ENCODE peak calls at places on chromosome 13, in six cellular contexts. U is mucosa of descending colon; P is CD8-positive, alpha-beta memory T cell; D is pancreas; A is BJ; J is iPS DF 6.9. K is an unnamed sample.

GRCh38 chr13:24923305-24923640 is 159.3 kb downstream of the RNF17 start:
- DNase-seq in U (no peak), P (no peak), D (no peak), A (peak), J (no peak), K (no peak)

GRCh38 chr13:39556856-39557255 is 46.1 kb downstream of the LHFPL6 start:
- DNase-seq in U (no peak), P (no peak), D (no peak), A (no peak), J (no peak), K (no peak)

GRCh38 chr13:111502957-111503356 is 182.5 kb downstream of the TEX29 start:
- DNase-seq in U (no peak), P (no peak), D (no peak), A (no peak), J (no peak), K (no peak)

GRCh38 chr13:25803626-25804025 is 248.2 kb downstream of the SHISA2 start:
- DNase-seq in U (no peak), P (no peak), D (no peak), A (no peak), J (no peak), K (no peak)

GRCh38 chr13:111854403-111854802 is 212.5 kb upstream of the SOX1 start:
- DNase-seq in U (no peak), P (no peak), D (no peak), A (no peak), J (no peak), K (no peak)

GRCh38 chr13:75792526-75793187 is 156.5 kb downstream of the LMO7 start:
- DNase-seq in U (no peak), P (no peak), D (peak), A (no peak), J (no peak), K (no peak)

GRCh38 chr13:25860862-25861261 is 191.0 kb downstream of the SHISA2 start:
- DNase-seq in U (no peak), P (no peak), D (no peak), A (no peak), J (no peak), K (no peak)

GRCh38 chr13:40440990-40441820 is 225.2 kb downstream of the FOXO1 start:
- DNase-seq in U (peak), P (no peak), D (peak), A (no peak), J (no peak), K (peak)

GRCh38 chr13:28489975-28490550 is 4.9 kb downstream of the FLT1 start:
- DNase-seq in U (no peak), P (no peak), D (no peak), A (no peak), J (no peak), K (no peak)

GRCh38 chr13:110546933-110547332 is 14.6 kb downstream of the RAB20 start:
- DNase-seq in U (peak), P (no peak), D (peak), A (peak), J (no peak), K (no peak)

GRCh38 chr13:80048030-80048429 is 292.9 kb downstream of the SPRY2 start:
- DNase-seq in U (no peak), P (no peak), D (no peak), A (no peak), J (no peak), K (no peak)

GRCh38 chr13:43235028-43235427 is 211.6 kb downstream of the DNAJC15 start:
- DNase-seq in U (no peak), P (no peak), D (no peak), A (no peak), J (no peak), K (no peak)

GRCh38 chr13:114143806-114144605 is 11.6 kb upstream of the RASA3 start:
- DNase-seq in U (peak), P (peak), D (peak), A (no peak), J (no peak), K (no peak)

GRCh38 chr13:71712988-71713653 is 153.9 kb downstream of the DACH1 start:
- DNase-seq in U (no peak), P (no peak), D (no peak), A (no peak), J (no peak), K (no peak)

GRCh38 chr13:26927511-26927910 is 166.9 kb upstream of the GPR12 start:
- DNase-seq in U (no peak), P (no peak), D (no peak), A (no peak), J (no peak), K (no peak)

GRCh38 chr13:112468069-112468468 is 91.9 kb downstream of the SPACA7 start:
- DNase-seq in U (no peak), P (no peak), D (no peak), A (no peak), J (no peak), K (no peak)

GRCh38 chr13:52974711-52975110 is 53.9 kb upstream of the OLFM4 start:
- DNase-seq in U (no peak), P (no peak), D (no peak), A (no peak), J (no peak), K (no peak)
- H3K4me3 ChIP-seq in U (no peak), P (no peak), D (no peak), A (no peak), J (no peak), K (no peak)

DNA sequence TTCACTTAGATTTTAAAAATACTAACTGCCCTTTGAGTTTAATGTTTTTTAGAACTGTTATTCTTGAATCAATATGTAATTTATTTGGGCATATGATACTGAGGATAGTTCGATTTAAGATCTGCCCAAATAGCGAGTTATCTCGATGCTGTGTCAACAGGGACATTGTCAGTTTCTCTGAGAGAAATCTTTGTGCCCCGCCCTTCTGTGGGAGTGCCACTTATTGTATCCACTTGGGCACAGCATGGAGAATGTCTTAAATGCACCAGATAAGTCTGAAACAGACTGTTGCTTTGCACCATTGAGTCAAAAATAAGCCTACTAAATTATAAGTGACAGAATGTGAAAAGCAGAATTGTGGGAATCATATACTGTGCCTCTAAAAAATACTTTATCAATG is 45.6 kb downstream of the RNASEH2B start:
- DNase-seq in U (no peak), P (no peak), D (no peak), A (no peak), J (no peak), K (no peak)
- H3K4me3 ChIP-seq in U (no peak), P (no peak), D (no peak), A (no peak), J (no peak), K (no peak)

GRCh38 chr13:98203641-98204326 is 26.7 kb upstream of the RNF113B start:
- DNase-seq in U (no peak), P (no peak), D (no peak), A (peak), J (no peak), K (no peak)

GRCh38 chr13:98208606-98209005 is 31.5 kb upstream of the RNF113B start:
- DNase-seq in U (no peak), P (no peak), D (no peak), A (no peak), J (no peak), K (no peak)

GRCh38 chr13:98206946-98207345 is 29.9 kb upstream of the RNF113B start:
- DNase-seq in U (no peak), P (no peak), D (no peak), A (peak), J (no peak), K (no peak)

GRCh38 chr13:98204546-98204945 is 27.5 kb upstream of the RNF113B start:
- DNase-seq in U (no peak), P (no peak), D (no peak), A (no peak), J (no peak), K (no peak)

GRCh38 chr13:98207411-98207810 is 30.3 kb upstream of the RNF113B start:
- DNase-seq in U (no peak), P (no peak), D (no peak), A (no peak), J (no peak), K (no peak)
- H3K4me3 ChIP-seq in U (no peak), P (no peak), D (no peak), A (no peak), J (no peak), K (no peak)

DNA sequence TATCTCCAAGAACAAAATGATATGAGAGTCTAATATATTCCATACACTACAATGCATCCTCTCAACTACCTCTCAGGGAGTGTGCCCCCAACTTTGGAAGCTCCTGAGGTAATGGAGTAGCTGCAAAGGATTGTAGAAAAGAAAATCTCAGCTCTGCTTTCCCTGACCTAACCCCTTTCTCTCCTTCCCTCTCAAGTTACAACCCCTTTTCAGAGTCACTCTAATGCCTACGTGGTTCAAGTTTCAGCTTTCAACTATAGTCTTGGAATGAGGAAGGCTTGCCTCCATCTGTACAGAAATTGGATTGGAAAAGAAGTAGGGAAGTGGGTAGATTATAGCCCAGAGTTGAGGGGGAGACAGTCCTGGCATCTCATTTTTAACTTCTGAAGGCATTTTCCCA is 256.0 kb downstream of the PCDH9 start:
- DNase-seq in U (no peak), P (no peak), D (no peak), A (no peak), J (no peak), K (no peak)
- H3K4me3 ChIP-seq in U (no peak), P (no peak), D (no peak), A (no peak), J (no peak), K (no peak)

GRCh38 chr13:30303269-30303668 is 4.1 kb downstream of the KATNAL1 start:
- DNase-seq in U (no peak), P (no peak), D (no peak), A (no peak), J (no peak), K (no peak)
- H3K4me3 ChIP-seq in U (no peak), P (no peak), D (no peak), A (no peak), J (no peak), K (no peak)

DNA sequence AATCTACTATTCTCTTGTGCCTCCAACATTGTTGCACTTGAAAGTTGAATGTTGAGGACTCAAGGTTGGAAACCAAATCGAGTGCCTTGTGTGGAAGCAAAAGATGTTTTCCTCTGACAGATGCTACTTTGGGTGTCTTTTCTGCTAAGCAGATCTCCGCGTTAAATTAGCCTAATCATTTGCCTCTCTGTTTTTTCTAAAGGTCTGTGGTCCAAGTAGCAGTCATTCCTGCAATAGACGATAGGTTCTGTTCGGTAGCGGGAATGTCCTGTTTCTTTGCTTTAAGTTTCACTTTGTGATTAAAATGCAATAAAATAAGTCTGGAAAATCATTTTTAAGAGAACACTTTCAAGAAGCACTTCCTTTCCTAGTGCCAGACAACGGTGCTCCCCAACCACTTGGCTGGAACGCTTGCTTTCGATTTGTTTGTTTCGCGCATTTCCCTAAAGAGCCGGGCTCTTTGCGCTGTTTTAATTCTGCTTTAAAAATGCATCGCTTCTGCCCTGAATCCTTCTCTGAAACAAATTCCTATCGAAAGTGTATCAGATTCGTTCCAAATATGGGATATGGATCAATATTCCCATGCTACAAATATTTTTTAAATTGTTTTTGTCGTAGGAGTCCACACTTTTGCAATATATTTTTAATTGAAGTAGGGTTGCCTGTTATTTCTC is 14.1 kb downstream of the ZIC2 start:
- DNase-seq in U (no peak), P (no peak), D (no peak), A (no peak), J (no peak), K (no peak)
- H3K4me3 ChIP-seq in U (no peak), P (no peak), D (no peak), A (no peak), J (no peak), K (no peak)

DNA sequence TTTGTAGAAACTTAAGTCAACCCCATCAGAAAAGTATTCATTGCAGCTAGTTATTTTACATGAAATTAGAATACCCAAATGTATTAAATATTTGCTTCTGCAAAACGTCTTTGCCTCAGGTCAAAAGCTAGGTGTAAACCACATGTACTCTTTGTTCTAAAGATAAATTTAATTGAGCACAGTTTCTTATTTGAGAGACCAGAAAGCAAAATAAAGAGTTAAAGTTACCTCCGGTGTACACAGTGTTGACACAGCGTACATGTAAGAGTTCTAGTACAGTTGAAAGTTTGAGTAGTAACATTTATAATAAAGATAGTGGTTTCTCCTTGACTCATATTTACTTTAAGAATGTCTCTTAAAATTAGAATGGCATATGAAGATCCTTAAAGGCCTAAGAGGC is 2.8 kb downstream of the LRCH1 start:
- DNase-seq in U (no peak), P (no peak), D (no peak), A (no peak), J (no peak), K (no peak)
- H3K4me3 ChIP-seq in U (no peak), P (no peak), D (no peak), A (no peak), J (no peak), K (no peak)

GRCh38 chr13:33797622-33798021 is 20.3 kb upstream of the RFC3 start:
- DNase-seq in U (no peak), P (no peak), D (no peak), A (no peak), J (no peak), K (peak)
- H3K4me3 ChIP-seq in U (no peak), P (no peak), D (no peak), A (peak), J (no peak), K (peak)